ENCODE peak calls at places on chromosomes 11 and 22, in ten cellular contexts. G is IMR-90; P is endodermal cell; V is fibroblast of pulmonary artery; Z is left lung; L is HEK293T; M is fibroblast of villous mesenchyme; W is activated T-cell treated with anti-CD3 and anti-CD28 coated beads, Interleukin-2, amount 50 U/mL, for 4 hours; S is small intestine; H is NCI-H345. Q is an unnamed sample.

GRCh38 chr11:34558211-34558610 is 44.6 kb upstream of the ELF5 start:
- DNase-seq in M (no peak), L (no peak), Z (no peak), S (no peak), V (no peak), H (no peak), W (no peak), P (no peak), G (no peak), Q (no peak)

GRCh38 chr22:36913431-36914382 is at the start of gene CSF2RB:
- DNase-seq in P (peak), L (no peak), H (no peak), Z (peak), G (no peak), S (no peak), V (peak), M (no peak), W (no peak), Q (no peak)

GRCh38 chr11:133064152-133064877 is 468.0 kb downstream of the OPCML start:
- DNase-seq in V (peak), Z (no peak), P (peak), L (peak), M (no peak), G (peak), W (no peak), H (peak), S (peak), Q (peak)

GRCh38 chr11:637333-637592 is 194 bp downstream of the DRD4 start:
- DNase-seq in W (no peak), H (no peak), G (no peak), P (no peak), M (no peak), L (no peak), V (no peak), Z (no peak), S (no peak), Q (no peak)

GRCh38 chr11:84496122-84496521 is 1131.0 kb downstream of the DLG2 start:
- DNase-seq in Z (no peak), H (no peak), W (no peak), S (no peak), P (no peak), G (no peak), L (no peak), M (no peak), V (no peak), Q (no peak)

GRCh38 chr11:19763315-19763714 is 50.7 kb downstream of the NAV2 start:
- DNase-seq in G (no peak), W (no peak), Z (no peak), H (no peak), P (no peak), L (no peak), V (no peak), S (no peak), M (no peak), Q (no peak)

GRCh38 chr11:70568504-70569172 is 170.3 kb downstream of the CTTN start:
- DNase-seq in H (no peak), G (peak), S (peak), P (peak), W (no peak), V (peak), L (no peak), M (peak), Z (no peak), Q (no peak)

GRCh38 chr11:17635551-17635938 is 83.8 kb upstream of the MYOD1 start:
- DNase-seq in P (peak), H (no peak), M (no peak), L (no peak), V (no peak), S (no peak), Z (no peak), W (no peak), G (no peak), Q (no peak)

GRCh38 chr22:39471421-39472141 is 14.8 kb downstream of the MGAT3 start:
- DNase-seq in W (no peak), Z (no peak), G (peak), P (no peak), M (peak), H (no peak), L (no peak), S (peak), V (peak), Q (no peak)

GRCh38 chr11:69294621-69295078 is 695 bp downstream of the MYEOV start:
- DNase-seq in H (no peak), W (no peak), M (no peak), P (no peak), S (no peak), L (no peak), V (no peak), G (no peak), Z (no peak), Q (no peak)

GRCh38 chr22:41517172-41518047 is 26.9 kb downstream of the POLR3H start:
- DNase-seq in Z (peak), H (peak), W (peak), P (peak), V (peak), M (peak), L (peak), G (peak), S (peak), Q (peak)

GRCh38 chr11:96200243-96200642 is 142.8 kb downstream of the MAML2 start:
- DNase-seq in W (no peak), V (peak), G (peak), S (no peak), P (no peak), Z (no peak), H (no peak), M (peak), L (no peak), Q (no peak)

Q was measured in SHP77.